ENCODE peak calls at places on chromosomes 13 and 19, in eight cellular contexts. R is tibial nerve, O is stomach, W is A549, H is sigmoid colon, C is suprapubic skin, U is K562, N is esophagus muscularis mucosa. E is an unnamed sample.
A peak's percentile ranks its signal among the peaks of the same experiment; 100 is the strongest.

GRCh38 chr19:1239796-1240737 is 1.5 kb upstream of the ATP5F1D start:
- DNase-seq in H (peak; percentile 96), W (peak; percentile 79), R (peak; percentile 79), N (no peak), U (peak; percentile 95), O (peak; percentile 85), C (peak; percentile 93), E (peak; percentile 93)

GRCh38 chr13:98910501-98910951 is 67.3 kb downstream of the DOCK9 start:
- DNase-seq in O (no peak), W (peak; percentile 6), R (no peak), N (no peak), H (no peak), U (peak; percentile 15), C (no peak), E (no peak)

GRCh38 chr19:15820646-15821045 is 5.2 kb upstream of the OR10H1 start:
- DNase-seq in O (no peak), C (no peak), W (no peak), R (no peak), N (no peak), U (no peak), H (no peak), E (no peak)

GRCh38 chr13:85430216-85430615 is 369.0 kb downstream of the SLITRK6 start:
- DNase-seq in C (no peak), U (no peak), O (no peak), N (no peak), W (no peak), R (no peak), H (no peak), E (no peak)

GRCh38 chr13:62556973-62557372 is 1141.3 kb upstream of the PCDH20 start:
- DNase-seq in O (no peak), N (no peak), R (no peak), H (no peak), W (no peak), U (no peak), C (no peak), E (no peak)

GRCh38 chr13:34719060-34719875 is 222.8 kb upstream of the NBEA start:
- DNase-seq in N (no peak), H (no peak), U (no peak), C (no peak), O (no peak), R (no peak), W (no peak), E (no peak)

GRCh38 chr13:109655206-109655600 is 131.2 kb downstream of the IRS2 start:
- DNase-seq in R (no peak), C (no peak), H (no peak), W (no peak), O (no peak), U (no peak), N (no peak), E (no peak)

GRCh38 chr13:106617561-106617960 is 49.6 kb upstream of the ARGLU1 start:
- DNase-seq in U (no peak), W (no peak), C (no peak), O (no peak), N (no peak), R (no peak), H (no peak), E (no peak)

GRCh38 chr13:45595968-45596367 is 19.6 kb downstream of the ERICH6B start:
- DNase-seq in O (no peak), H (no peak), U (no peak), W (no peak), R (no peak), N (no peak), C (no peak), E (no peak)

GRCh38 chr13:54709546-54709945 is 1680.9 kb downstream of the OLFM4 start:
- DNase-seq in R (no peak), W (no peak), C (no peak), U (no peak), H (no peak), O (no peak), N (no peak), E (no peak)

GRCh38 chr19:56718231-56718630 is 46.7 kb upstream of the ZNF835 start:
- DNase-seq in W (no peak), R (no peak), H (no peak), O (no peak), C (no peak), U (no peak), N (no peak), E (no peak)

GRCh38 chr13:108987488-108987887 is 358.1 kb downstream of the MYO16 start:
- DNase-seq in R (no peak), N (no peak), H (no peak), U (no peak), C (no peak), W (no peak), O (no peak), E (no peak)

GRCh38 chr13:70568571-70568970 is 460.3 kb upstream of the KLHL1 start:
- DNase-seq in W (peak; percentile 1), R (no peak), C (no peak), O (no peak), N (no peak), U (peak; percentile 27), H (no peak), E (no peak)

GRCh38 chr19:9498183-9498902 is at the start of gene ZNF560:
- DNase-seq in U (peak; percentile 0), O (no peak), N (no peak), R (no peak), C (no peak), W (no peak), H (no peak), E (no peak)

DNA sequence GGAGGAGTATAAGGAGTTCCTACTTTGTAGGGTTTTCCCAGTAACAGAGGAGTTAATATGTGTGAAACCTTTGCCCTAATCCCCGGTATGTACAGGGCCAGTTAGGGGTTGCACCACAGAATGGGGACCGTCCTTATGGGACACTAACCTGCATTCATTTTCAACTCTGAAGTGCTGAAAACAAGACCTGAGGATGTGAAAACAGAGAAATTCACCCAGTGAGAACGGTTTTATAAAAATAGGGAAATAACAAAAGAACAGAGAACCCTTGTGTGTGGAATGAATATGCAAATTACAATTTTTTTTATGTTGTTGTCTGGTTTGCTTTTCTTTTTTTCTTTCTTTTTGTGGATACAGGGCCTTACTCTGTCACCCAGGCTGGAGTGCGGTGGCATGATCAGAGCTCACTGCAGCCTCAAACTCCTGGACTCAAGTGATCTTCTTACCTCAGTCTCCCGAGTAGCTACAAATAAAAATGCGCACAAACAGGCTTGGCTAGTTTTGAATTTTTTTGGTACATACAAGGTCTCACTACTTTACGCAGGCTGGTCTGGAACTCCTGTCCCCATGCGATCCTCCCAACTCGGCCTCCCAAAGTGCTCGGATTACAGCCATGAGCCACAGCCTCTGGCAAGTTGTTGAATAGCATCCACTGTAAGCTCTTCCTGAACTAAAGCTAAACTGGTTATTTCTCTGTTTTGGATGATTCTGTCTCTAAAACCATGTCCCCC is 10.6 kb downstream of the CLC start:
- DNase-seq in R (no peak), U (no peak), H (no peak), N (no peak), O (no peak), W (no peak), C (no peak), E (no peak)
- TF ChIP-seq EP300 in R (no peak), U (no peak), H (no peak), N (no peak), O (no peak), W (no peak), C (no peak), E (no peak)

GRCh38 chr19:38359242-38360021 is 14.9 kb upstream of the PSMD8 start:
- DNase-seq in O (no peak), R (no peak), N (no peak), H (no peak), C (no peak), W (no peak), U (no peak), E (no peak)

GRCh38 chr19:38362076-38362945 is 12.1 kb upstream of the PSMD8 start:
- DNase-seq in C (peak; percentile 92), R (peak; percentile 43), U (peak; percentile 92), W (peak; percentile 94), H (peak; percentile 86), N (peak; percentile 93), O (peak; percentile 91), E (peak; percentile 42)

GRCh38 chr19:38360351-38360750 is 14.0 kb upstream of the PSMD8 start:
- DNase-seq in R (no peak), O (no peak), C (no peak), U (no peak), N (no peak), H (no peak), W (no peak), E (no peak)

GRCh38 chr19:38360839-38361631 is 13.3 kb upstream of the PSMD8 start:
- DNase-seq in N (no peak), O (no peak), W (no peak), H (no peak), U (no peak), R (no peak), C (no peak), E (no peak)

GRCh38 chr19:38361633-38362075 is 12.7 kb upstream of the PSMD8 start:
- DNase-seq in U (peak; percentile 91), C (peak; percentile 87), R (peak; percentile 22), O (peak; percentile 77), W (peak; percentile 99), H (peak; percentile 79), N (peak; percentile 93), E (peak; percentile 65)
- H3K9me3 ChIP-seq in U (no peaks in the 10 kb centered on the region), C (no peaks in the 10 kb centered on the region), R (no peaks in the 10 kb centered on the region), O (no peaks in the 10 kb centered on the region), W (no peaks in the 10 kb centered on the region), H (no peaks in the 10 kb centered on the region), N (no peaks in the 10 kb centered on the region), E (no peaks in the 10 kb centered on the region)

DNA sequence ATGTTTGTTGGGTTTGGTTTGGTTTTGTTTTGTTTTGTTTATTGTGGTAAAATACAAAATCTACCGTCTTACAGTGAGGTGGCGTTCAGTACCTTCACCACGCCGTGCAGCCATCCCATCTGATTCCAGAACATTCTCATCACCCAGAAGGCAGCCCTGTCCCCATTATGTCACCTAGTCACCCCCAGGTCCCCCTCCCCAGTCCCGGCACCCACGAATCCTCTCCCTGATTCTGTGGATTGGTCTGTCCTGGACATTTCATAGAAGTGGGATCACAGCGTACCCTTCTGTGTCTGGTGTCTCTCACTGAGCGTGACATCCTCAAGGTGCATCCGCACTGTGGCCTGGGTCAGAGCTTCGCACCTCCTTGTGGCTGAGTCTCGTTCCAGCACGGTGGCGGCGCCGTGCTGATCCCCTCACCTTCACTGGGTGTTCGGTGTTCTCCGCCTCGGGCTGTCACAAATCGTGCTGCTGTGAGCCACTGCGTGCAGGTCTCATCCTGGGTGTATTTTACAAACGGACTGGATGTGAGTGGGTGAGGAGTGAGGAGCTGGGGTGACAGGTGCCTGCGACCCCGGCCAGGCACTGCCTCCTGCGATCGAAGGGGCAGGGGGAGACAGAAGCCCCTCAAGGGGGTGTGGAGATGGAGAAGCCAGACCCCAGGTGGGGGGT is 580 bp upstream of the TEKTIP1 start:
- DNase-seq in U (peak; percentile 38), W (no peak), C (no peak), O (no peak), R (no peak), H (no peak), N (no peak), E (no peak)
- H3K27ac ChIP-seq in U (no peak overlapping the region), W (no peak overlapping the region), C (no peak overlapping the region), O (no peak overlapping the region), R (peak overlapping the region; percentile 96), H (no peak overlapping the region), N (no peak overlapping the region), E (no peak overlapping the region)

GRCh38 chr13:44092053-44092452 is 212.3 kb downstream of the LACC1 start:
- DNase-seq in H (no peak), R (no peak), U (no peak), W (no peak), O (no peak), C (no peak), N (no peak), E (no peak)
- TF ChIP-seq EP300 in H (no peak), R (no peak), U (no peak), W (no peak), O (no peak), C (no peak), N (no peak), E (no peak)